ENCODE peak calls at places on chromosomes 4 and X, in five cellular contexts. C is stimulated activated naive CD8-positive, alpha-beta T cell treated with anti-CD3 and anti-CD28 coated beads, Interleukin-15, amount 100 ng/mL, for 72 hours; B is right cardiac atrium; G is lower lobe of right lung; S is HepG2. V is an unnamed sample.

GRCh38 chr4:183444953-183445543 is 612 bp downstream of the CDKN2AIP start:
- ATAC-seq in B (peak), C (peak), S (peak), G (peak), V (peak)

GRCh38 chrX:72245461-72246089 is 6.7 kb upstream of the ERCC6L start:
- ATAC-seq in G (peak), B (peak), S (peak), C (no peak), V (peak)

GRCh38 chr4:121686265-121686664 is 10.5 kb downstream of the ANXA5 start:
- ATAC-seq in C (no peak), B (no peak), S (no peak), G (no peak), V (no peak)

GRCh38 chr4:127846061-127846460 is 34.6 kb upstream of the PLK4 start:
- ATAC-seq in C (no peak), S (no peak), G (no peak), B (no peak), V (no peak)

GRCh38 chrX:121902463-121902862 is 855.1 kb downstream of the GLUD2 start:
- ATAC-seq in B (no peak), S (no peak), G (no peak), C (peak), V (no peak)

GRCh38 chr4:20265726-20266125 is 14.0 kb downstream of the SLIT2 start:
- ATAC-seq in G (no peak), S (no peak), B (no peak), C (no peak), V (peak)

GRCh38 chr4:8593268-8594096 is 917 bp downstream of the CPZ start:
- ATAC-seq in G (peak), C (no peak), S (peak), B (peak), V (no peak)

GRCh38 chr4:135238940-135239339 is 1037.4 kb upstream of the PABPC4L start:
- ATAC-seq in G (no peak), S (no peak), C (no peak), B (no peak), V (no peak)

V was measured in gastroesophageal sphincter.